ENCODE peak calls at places on chromosomes 12 and 14, in ten cellular contexts. Y is aorta; A is A549; H is Karpas-422; Q is CD8-positive, alpha-beta T cell; X is mucosa of descending colon; O is tibial artery; F is OCI-LY7; N is heart right ventricle; I is mesenchymal stem cell. Z is an unnamed sample.

GRCh38 chr14:62002636-62003035 is 240.4 kb downstream of the SNAPC1 start:
- DNase-seq in Y (no peak), A (no peak), H (no peak), Q (no peak), X (no peak), O (no peak), F (no peak), N (no peak), I (peak; percentile 6), Z (no peak)

GRCh38 chr12:50326636-50327284 is 43.4 kb upstream of the LIMA1 start:
- DNase-seq in Y (no peak), A (no peak), H (no peak), Q (no peak), X (no peak), O (no peak), F (no peak), N (no peak), I (no peak), Z (no peak)

GRCh38 chr12:113537751-113538087 is 66.0 kb upstream of the LHX5 start:
- DNase-seq in Y (no peak), A (no peak), H (no peak), Q (no peak), X (no peak), O (no peak), F (no peak), N (no peak), I (no peak), Z (no peak)

GRCh38 chr12:102757874-102758244 is 159.2 kb downstream of the PAH start:
- DNase-seq in Y (no peak), A (no peak), H (no peak), Q (no peak), X (no peak), O (no peak), F (no peak), N (no peak), I (no peak), Z (no peak)

GRCh38 chr12:510071-510825 is 50.5 kb downstream of the B4GALNT3 start:
- DNase-seq in Y (no peak), A (no peak), H (no peak), Q (no peak), X (peak; percentile 79), O (no peak), F (no peak), N (no peak), I (no peak), Z (no peak)

GRCh38 chr12:80763874-80764273 is 47.2 kb downstream of the MYF5 start:
- DNase-seq in Y (no peak), A (no peak), H (peak; percentile 86), Q (no peak), X (no peak), O (no peak), F (peak; percentile 59), N (no peak), I (peak; percentile 62), Z (no peak)

GRCh38 chr12:31363416-31363809 is 37.5 kb upstream of the SINHCAF start:
- DNase-seq in Y (no peak), A (no peak), H (no peak), Q (no peak), X (no peak), O (no peak), F (peak; percentile 27), N (no peak), I (no peak), Z (no peak)

GRCh38 chr12:50740307-50740706 is 23.6 kb upstream of the ATF1 start:
- DNase-seq in Y (no peak), A (no peak), H (no peak), Q (no peak), X (no peak), O (no peak), F (no peak), N (no peak), I (no peak), Z (no peak)

GRCh38 chr14:42930058-42930457 is 1323.4 kb downstream of the LRFN5 start:
- DNase-seq in Y (no peak), A (no peak), H (no peak), Q (no peak), X (no peak), O (peak; percentile 25), F (no peak), N (no peak), I (peak; percentile 69), Z (no peak)

GRCh38 chr12:80698266-80698665 is 9.2 kb upstream of the MYF6 start:
- DNase-seq in Y (no peak), A (no peak), H (no peak), Q (no peak), X (no peak), O (no peak), F (no peak), N (no peak), I (no peak), Z (no peak)

GRCh38 chr12:14900521-14901227 is 15.0 kb upstream of the MGP start:
- DNase-seq in Y (no peak), A (no peak), H (no peak), Q (no peak), X (no peak), O (no peak), F (no peak), N (no peak), I (no peak), Z (no peak)

GRCh38 chr14:91281346-91281745 is 36.8 kb upstream of the GPR68 start:
- DNase-seq in Y (peak; percentile 42), A (no peak), H (no peak), Q (no peak), X (no peak), O (no peak), F (no peak), N (no peak), I (no peak), Z (no peak)

GRCh38 chr14:86777950-86778602 is 1214.9 kb downstream of the GALC start:
- DNase-seq in Y (no peak), A (no peak), H (no peak), Q (no peak), X (no peak), O (no peak), F (no peak), N (no peak), I (peak; percentile 57), Z (no peak)

GRCh38 chr12:52582971-52583456 is 9.4 kb upstream of the KRT74 start:
- DNase-seq in Y (no peak), A (peak; percentile 88), H (peak; percentile 77), Q (peak; percentile 59), X (no peak), O (peak; percentile 38), F (peak; percentile 36), N (no peak), I (peak; percentile 61), Z (peak; percentile 14)

GRCh38 chr14:44453433-44454171 is 53.5 kb downstream of the FSCB start:
- DNase-seq in Y (no peak), A (no peak), H (peak; percentile 72), Q (no peak), X (no peak), O (no peak), F (no peak), N (no peak), I (no peak), Z (no peak)

GRCh38 chr12:34286934-34287333 is 264.6 kb downstream of the ALG10 start:
- DNase-seq in Y (no peak), A (no peak), H (no peak), Q (no peak), X (no peak), O (no peak), F (no peak), N (no peak), I (no peak), Z (no peak)
- H3K9me3 ChIP-seq in Y (no peaks in the 10 kb centered on the region), A (peaks cover 8% of the 10 kb centered on the region), H (peaks cover 57% of the 10 kb centered on the region), Q (peaks cover 5% of the 10 kb centered on the region), X (peaks cover 94% of the 10 kb centered on the region), O (peaks cover 50% of the 10 kb centered on the region), F (peaks cover 19% of the 10 kb centered on the region), N (no peaks in the 10 kb centered on the region), I (peaks cover 41% of the 10 kb centered on the region), Z (no peaks in the 10 kb centered on the region)

DNA sequence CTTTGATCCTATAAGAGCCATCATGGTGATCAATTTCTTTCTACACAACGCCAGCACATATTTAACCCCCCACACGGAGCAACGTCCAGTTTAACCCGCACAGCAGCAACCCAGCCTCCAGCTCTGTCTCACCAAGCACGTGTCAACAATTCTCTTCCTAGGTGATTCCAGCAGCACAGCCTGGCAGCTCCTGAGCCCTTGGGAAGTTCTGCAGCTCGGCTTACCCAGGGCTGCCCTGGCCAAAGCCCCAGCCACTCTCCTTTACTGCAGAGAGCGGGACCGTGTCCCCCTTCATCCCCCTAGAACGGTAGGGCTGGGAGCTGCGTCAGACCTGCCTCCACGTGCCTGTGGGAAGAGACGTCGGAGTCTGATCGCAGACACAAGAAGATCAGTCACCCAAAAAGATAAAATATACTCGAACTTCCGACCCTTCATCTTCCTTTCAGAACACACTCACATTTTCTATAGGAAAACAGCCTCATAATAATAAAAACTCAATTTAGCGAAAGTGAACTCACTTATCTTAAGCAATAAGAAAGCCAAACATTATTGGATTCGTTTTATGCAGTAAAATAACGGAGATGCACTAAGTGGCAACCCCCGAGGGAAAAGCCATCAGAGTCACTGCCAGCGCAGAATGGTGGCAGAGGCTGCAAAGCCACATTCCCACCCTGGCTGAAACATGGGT is 7.6 kb downstream of the TMEM121 start:
- DNase-seq in Y (peak; percentile 26), A (no peak), H (no peak), Q (no peak), X (no peak), O (no peak), F (no peak), N (no peak), I (no peak), Z (no peak)
- H3K9me3 ChIP-seq in Y (no peaks in the 10 kb centered on the region), A (no peaks in the 10 kb centered on the region), H (no peaks in the 10 kb centered on the region), Q (no peaks in the 10 kb centered on the region), X (no peaks in the 10 kb centered on the region), O (no peaks in the 10 kb centered on the region), F (no peaks in the 10 kb centered on the region), N (no peaks in the 10 kb centered on the region), I (no peaks in the 10 kb centered on the region), Z (no peaks in the 10 kb centered on the region)

GRCh38 chr14:102141797-102142196 is 2.1 kb downstream of the WDR20 start:
- DNase-seq in Y (no peak), A (no peak), H (no peak), Q (no peak), X (no peak), O (no peak), F (no peak), N (no peak), I (no peak), Z (no peak)
- H3K9me3 ChIP-seq in Y (no peaks in the 10 kb centered on the region), A (no peaks in the 10 kb centered on the region), H (no peaks in the 10 kb centered on the region), Q (no peaks in the 10 kb centered on the region), X (no peaks in the 10 kb centered on the region), O (no peaks in the 10 kb centered on the region), F (no peaks in the 10 kb centered on the region), N (no peaks in the 10 kb centered on the region), I (no peaks in the 10 kb centered on the region), Z (no peaks in the 10 kb centered on the region)

GRCh38 chr14:105864116-105864515 is 337.7 kb downstream of the TMEM121 start:
- DNase-seq in Y (peak; percentile 46), A (no peak), H (no peak), Q (no peak), X (no peak), O (peak; percentile 5), F (no peak), N (no peak), I (no peak), Z (peak; percentile 4)
- H3K9me3 ChIP-seq in Y (no peaks in the 10 kb centered on the region), A (no peaks in the 10 kb centered on the region), H (no peaks in the 10 kb centered on the region), Q (no peaks in the 10 kb centered on the region), X (no peaks in the 10 kb centered on the region), O (peaks cover 4% of the 10 kb centered on the region), F (no peaks in the 10 kb centered on the region), N (no peaks in the 10 kb centered on the region), I (peaks cover 1% of the 10 kb centered on the region), Z (no peaks in the 10 kb centered on the region)

DNA sequence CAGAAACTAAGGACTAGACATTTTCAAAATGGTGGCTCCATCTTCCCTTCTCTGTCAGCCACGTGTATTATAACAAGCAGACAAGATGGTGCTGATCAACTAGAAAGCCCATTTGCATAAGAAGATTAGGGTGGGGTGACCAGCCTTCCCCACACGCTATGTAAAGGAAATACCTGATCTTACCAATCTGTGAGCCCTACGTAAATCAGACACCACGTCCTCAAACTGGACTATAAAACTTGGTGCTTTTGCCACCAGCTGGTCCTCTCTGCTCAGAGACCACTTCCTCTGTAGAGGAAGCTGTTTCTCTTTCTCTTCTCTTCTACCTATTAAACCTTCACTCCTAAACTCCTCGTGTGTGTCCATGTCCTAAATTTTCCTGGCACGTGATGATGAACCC is 101.1 kb upstream of the PLEKHG7 start:
- DNase-seq in Y (no peak), A (no peak), H (no peak), Q (no peak), X (no peak), O (no peak), F (no peak), N (no peak), I (no peak), Z (no peak)
- H3K9me3 ChIP-seq in Y (peaks cover 3% of the 10 kb centered on the region), A (peaks cover 60% of the 10 kb centered on the region), H (no peaks in the 10 kb centered on the region), Q (no peaks in the 10 kb centered on the region), X (peaks cover 14% of the 10 kb centered on the region), O (no peaks in the 10 kb centered on the region), F (peaks cover 18% of the 10 kb centered on the region), N (no peaks in the 10 kb centered on the region), I (no peaks in the 10 kb centered on the region), Z (no peaks in the 10 kb centered on the region)

Z was measured in T-helper 17 cell.